ENCODE peak calls at places on chromosomes 12 and 14, in five cellular contexts. C is globus pallidus; D is suprapubic skin; U is HS-5; M is stimulated activated CD4-positive, alpha-beta T cell treated with anti-CD3 and anti-CD28 coated beads, Interleukin-1b, Interleukin-23, amount 100 ng/mL, for 24 hours. E is an unnamed sample.

GRCh38 chr14:31128601-31129526 is 78.7 kb downstream of the HECTD1 start:
- DNase-seq in C (peak), D (no peak), U (no peak), M (no peak), E (no peak)

GRCh38 chr14:29716150-29716549 is 211.5 kb downstream of the PRKD1 start:
- DNase-seq in C (peak), D (no peak), U (no peak), M (no peak), E (no peak)

GRCh38 chr14:58805057-58805456 is 167.3 kb downstream of the DACT1 start:
- DNase-seq in C (no peak), D (no peak), U (no peak), M (no peak), E (no peak)

GRCh38 chr12:105214141-105214540 is 21.8 kb downstream of the APPL2 start:
- DNase-seq in C (no peak), D (no peak), U (no peak), M (no peak), E (no peak)

GRCh38 chr12:96194901-96195844 is 998 bp downstream of the ELK3 start:
- DNase-seq in C (no peak), D (no peak), U (peak), M (peak), E (no peak)

GRCh38 chr12:104304261-104305004 is 894 bp downstream of the EID3 start:
- DNase-seq in C (no peak), D (no peak), U (no peak), M (no peak), E (no peak)

GRCh38 chr12:77734489-77734888 is 96.2 kb upstream of the NAV3 start:
- DNase-seq in C (no peak), D (no peak), U (no peak), M (no peak), E (no peak)

GRCh38 chr12:28172434-28173030 is 17.7 kb upstream of the CCDC91 start:
- DNase-seq in C (peak), D (no peak), U (peak), M (no peak), E (no peak)

GRCh38 chr14:67919259-67919658 is 99.7 kb downstream of the RAD51B start:
- DNase-seq in C (no peak), D (no peak), U (no peak), M (no peak), E (no peak)

GRCh38 chr12:27015730-27016076 is 1.5 kb upstream of the TM7SF3 start:
- DNase-seq in C (peak), D (no peak), U (no peak), M (no peak), E (no peak)

GRCh38 chr12:30753233-30753632 is 1.5 kb downstream of the CAPRIN2 start:
- DNase-seq in C (no peak), D (no peak), U (peak), M (no peak), E (no peak)

GRCh38 chr12:76866726-76867125 is 12.1 kb downstream of the CSRP2 start:
- DNase-seq in C (no peak), D (no peak), U (no peak), M (no peak), E (peak)

GRCh38 chr14:49405291-49405690 is 180.9 kb downstream of the RPS29 start:
- DNase-seq in C (no peak), D (no peak), U (peak), M (no peak), E (peak)

GRCh38 chr14:71536927-71537772 is 395.1 kb upstream of the RGS6 start:
- DNase-seq in C (no peak), D (no peak), U (no peak), M (no peak), E (no peak)

GRCh38 chr14:76463105-76463504 is 87.2 kb downstream of the ESRRB start:
- DNase-seq in C (no peak), D (no peak), U (no peak), M (no peak), E (no peak)

GRCh38 chr12:111037047-111037446 is 116.7 kb upstream of the MYL2 start:
- DNase-seq in C (no peak), D (no peak), U (no peak), M (no peak), E (no peak)

GRCh38 chr12:107990325-107990724 is 138.8 kb upstream of the WSCD2 start:
- DNase-seq in C (no peak), D (no peak), U (no peak), M (peak), E (no peak)

GRCh38 chr14:64279719-64280668 is 14.2 kb downstream of the ESR2 start:
- DNase-seq in C (no peak), D (no peak), U (no peak), M (no peak), E (no peak)

GRCh38 chr14:47149326-47149725 is 497.7 kb upstream of the RPL10L start:
- DNase-seq in C (no peak), D (no peak), U (peak), M (no peak), E (no peak)

GRCh38 chr14:96084796-96085195 is 45.6 kb downstream of the C14orf132 start:
- DNase-seq in C (no peak), D (no peak), U (no peak), M (no peak), E (no peak)

GRCh38 chr12:29427964-29428363 is 47.0 kb upstream of the ERGIC2 start:
- DNase-seq in C (no peak), D (no peak), U (no peak), M (no peak), E (no peak)

GRCh38 chr14:77144412-77145115 is 3.0 kb upstream of the ZDHHC22 start:
- DNase-seq in C (no peak), D (no peak), U (no peak), M (no peak), E (no peak)

GRCh38 chr12:16417058-16417457 is 69.6 kb downstream of the MGST1 start:
- DNase-seq in C (no peak), D (no peak), U (no peak), M (no peak), E (no peak)

GRCh38 chr14:58663494-58664111 is 25.8 kb downstream of the DACT1 start:
- DNase-seq in C (no peak), D (no peak), U (peak), M (no peak), E (peak)

GRCh38 chr12:57605308-57606015 is 838 bp downstream of the DTX3 start:
- DNase-seq in C (peak), D (no peak), U (no peak), M (no peak), E (no peak)

GRCh38 chr12:53696285-53696654 is 20.4 kb upstream of the ATP5MC2 start:
- DNase-seq in C (peak), D (no peak), U (peak), M (no peak), E (peak)

GRCh38 chr14:73472182-73473114 is 14.1 kb upstream of the NUMB start:
- DNase-seq in C (peak), D (no peak), U (no peak), M (no peak), E (no peak)

GRCh38 chr12:22856120-22856699 is 231.2 kb downstream of the ETNK1 start:
- DNase-seq in C (peak), D (no peak), U (peak), M (no peak), E (no peak)

GRCh38 chr12:132067182-132067581 is 76.9 kb downstream of the DDX51 start:
- DNase-seq in C (no peak), D (no peak), U (no peak), M (no peak), E (no peak)

GRCh38 chr14:96264850-96265249 is 8.8 kb downstream of the BDKRB1 start:
- DNase-seq in C (no peak), D (no peak), U (no peak), M (no peak), E (no peak)

GRCh38 chr12:23493690-23494101 is 455.8 kb downstream of the SOX5 start:
- DNase-seq in C (no peak), D (no peak), U (no peak), M (no peak), E (no peak)